ENCODE peak calls at places on chromosomes 13 and 19, in seven cellular contexts. Y is endothelial cell, I is bronchial epithelial cell, K is ascending aorta, A is LNCaP clone FGC, J is choroid plexus epithelial cell, H is neural crest cell. M is an unnamed sample.

GRCh38 chr19:42199440-42200115 is 17.9 kb downstream of the DEDD2 start:
- DNase-seq in Y (no peak), I (peak), K (no peak), A (no peak), J (no peak), H (no peak), M (peak)

GRCh38 chr13:50672025-50672424 is 171.5 kb downstream of the DLEU7 start:
- DNase-seq in Y (no peak), I (peak), K (no peak), A (no peak), J (no peak), H (no peak), M (peak)

GRCh38 chr13:40187324-40187795 is 479.1 kb downstream of the FOXO1 start:
- DNase-seq in Y (no peak), I (no peak), K (no peak), A (no peak), J (no peak), H (no peak), M (no peak)

GRCh38 chr19:18502633-18503294 is 19.1 kb downstream of the ELL start:
- DNase-seq in Y (no peak), I (no peak), K (no peak), A (no peak), J (no peak), H (no peak), M (no peak)

GRCh38 chr13:20544186-20544914 is 18.7 kb upstream of the CRYL1 start:
- DNase-seq in Y (no peak), I (no peak), K (no peak), A (no peak), J (no peak), H (no peak), M (no peak)

GRCh38 chr19:13689050-13689449 is 75.3 kb upstream of the MRI1 start:
- DNase-seq in Y (peak), I (no peak), K (no peak), A (no peak), J (peak), H (peak), M (peak)

GRCh38 chr13:113220141-113220598 is 10.8 kb downstream of the CUL4A start:
- DNase-seq in Y (no peak), I (no peak), K (peak), A (no peak), J (peak), H (no peak), M (no peak)

GRCh38 chr13:43782686-43783085 is 4.1 kb downstream of the ENOX1 start:
- DNase-seq in Y (no peak), I (peak), K (no peak), A (no peak), J (no peak), H (no peak), M (peak)

GRCh38 chr19:19900124-19900523 is 622 bp upstream of the ZNF93 start:
- DNase-seq in Y (peak), I (peak), K (no peak), A (no peak), J (peak), H (no peak), M (no peak)

GRCh38 chr19:51508059-51508733 is 6.6 kb upstream of the SIGLEC12 start:
- DNase-seq in Y (no peak), I (no peak), K (no peak), A (no peak), J (no peak), H (no peak), M (no peak)

GRCh38 chr19:19026299-19026971 is 6.9 kb downstream of the SUGP2 start:
- DNase-seq in Y (no peak), I (peak), K (no peak), A (peak), J (peak), H (no peak), M (no peak)

GRCh38 chr19:39145180-39145953 is 19.8 kb downstream of the PAK4 start:
- DNase-seq in Y (no peak), I (no peak), K (no peak), A (no peak), J (no peak), H (no peak), M (no peak)

GRCh38 chr13:32165791-32166190 is 134.2 kb downstream of the FRY start:
- DNase-seq in Y (no peak), I (peak), K (peak), A (no peak), J (no peak), H (no peak), M (peak)

GRCh38 chr13:49246850-49247721 is 639 bp upstream of the CDADC1 start:
- DNase-seq in Y (no peak), I (no peak), K (no peak), A (no peak), J (peak), H (no peak), M (no peak)

GRCh38 chr19:37977992-37978391 is 71.0 kb downstream of the SIPA1L3 start:
- DNase-seq in Y (peak), I (no peak), K (no peak), A (no peak), J (peak), H (peak), M (no peak)

GRCh38 chr19:13507053-13507611 is 853 bp upstream of the CACNA1A start:
- DNase-seq in Y (no peak), I (no peak), K (no peak), A (no peak), J (no peak), H (no peak), M (no peak)

GRCh38 chr13:50129923-50130685 is 114.9 kb downstream of the KCNRG start:
- DNase-seq in Y (peak), I (no peak), K (peak), A (no peak), J (peak), H (peak), M (peak)

GRCh38 chr13:30968734-30969335 is 36.4 kb downstream of the TEX26 start:
- DNase-seq in Y (no peak), I (peak), K (no peak), A (no peak), J (peak), H (no peak), M (no peak)

GRCh38 chr13:104024416-104025170 is 958.4 kb upstream of the SLC10A2 start:
- DNase-seq in Y (no peak), I (peak), K (no peak), A (peak), J (peak), H (no peak), M (peak)

GRCh38 chr19:42255766-42256750 is 1.1 kb upstream of the ERF start:
- DNase-seq in Y (peak), I (no peak), K (peak), A (no peak), J (peak), H (peak), M (peak)

GRCh38 chr13:109708014-109708617 is 78.3 kb downstream of the IRS2 start:
- DNase-seq in Y (no peak), I (no peak), K (no peak), A (no peak), J (no peak), H (no peak), M (no peak)

GRCh38 chr19:28737021-28737525 is 475.9 kb downstream of the UQCRFS1 start:
- DNase-seq in Y (no peak), I (peak), K (no peak), A (peak), J (peak), H (no peak), M (no peak)

GRCh38 chr13:111139874-111140561 is 24.9 kb downstream of the ARHGEF7 start:
- DNase-seq in Y (no peak), I (no peak), K (no peak), A (no peak), J (no peak), H (no peak), M (no peak)

GRCh38 chr19:36110487-36111199 is at the start of gene OVOL3:
- DNase-seq in Y (no peak), I (no peak), K (no peak), A (no peak), J (no peak), H (no peak), M (no peak)

GRCh38 chr19:4675346-4675745 is 5.2 kb upstream of the MYDGF start:
- DNase-seq in Y (no peak), I (no peak), K (no peak), A (no peak), J (no peak), H (no peak), M (no peak)

GRCh38 chr13:25111557-25111956 is 15.6 kb downstream of the PABPC3 start:
- DNase-seq in Y (no peak), I (peak), K (no peak), A (no peak), J (peak), H (no peak), M (peak)

GRCh38 chr19:52896431-52897148 is 845 bp downstream of the ZNF320 start:
- DNase-seq in Y (peak), I (peak), K (no peak), A (peak), J (peak), H (peak), M (peak)

GRCh38 chr19:43634516-43634876 is 5.2 kb downstream of the CADM4 start:
- DNase-seq in Y (no peak), I (no peak), K (no peak), A (no peak), J (no peak), H (no peak), M (no peak)

GRCh38 chr13:101654916-101655315 is 202.4 kb downstream of the ITGBL1 start:
- DNase-seq in Y (no peak), I (no peak), K (no peak), A (no peak), J (peak), H (no peak), M (peak)

GRCh38 chr19:16188521-16188920 is 3.3 kb downstream of the FAM32A start:
- DNase-seq in Y (no peak), I (no peak), K (no peak), A (no peak), J (no peak), H (no peak), M (no peak)

GRCh38 chr19:46478356-46478986 is 7.1 kb upstream of the PNMA8A start:
- DNase-seq in Y (no peak), I (no peak), K (peak), A (no peak), J (peak), H (no peak), M (no peak)

GRCh38 chr13:113489171-113489548 is 1.4 kb downstream of the DCUN1D2 start:
- DNase-seq in Y (no peak), I (no peak), K (no peak), A (no peak), J (peak), H (no peak), M (peak)

GRCh38 chr19:5046339-5047039 is 77.6 kb downstream of the KDM4B start:
- DNase-seq in Y (no peak), I (peak), K (no peak), A (peak), J (peak), H (no peak), M (peak)

GRCh38 chr19:6226444-6227155 is 53.2 kb downstream of the MLLT1 start:
- DNase-seq in Y (no peak), I (no peak), K (no peak), A (no peak), J (no peak), H (no peak), M (no peak)

GRCh38 chr13:67283602-67284001 is 53.5 kb upstream of the PCDH9 start:
- DNase-seq in Y (no peak), I (peak), K (no peak), A (no peak), J (peak), H (no peak), M (peak)

GRCh38 chr19:7326105-7326877 is 22.4 kb upstream of the ARHGEF18 start:
- DNase-seq in Y (no peak), I (peak), K (no peak), A (peak), J (peak), H (no peak), M (peak)

GRCh38 chr19:39126593-39127187 is 1.1 kb downstream of the PAK4 start:
- DNase-seq in Y (no peak), I (peak), K (no peak), A (peak), J (peak), H (no peak), M (peak)

GRCh38 chr19:13058951-13059660 is 43.6 kb downstream of the LYL1 start:
- DNase-seq in Y (no peak), I (no peak), K (no peak), A (no peak), J (no peak), H (no peak), M (no peak)

GRCh38 chr13:27918918-27919255 is 913 bp upstream of the PDX1 start:
- DNase-seq in Y (no peak), I (no peak), K (no peak), A (no peak), J (no peak), H (no peak), M (no peak)

GRCh38 chr19:10655457-10656312 is 1.5 kb downstream of the ILF3 start:
- DNase-seq in Y (peak), I (peak), K (no peak), A (no peak), J (peak), H (no peak), M (peak)
- TF ChIP-seq CTCF in Y (no peak), I (peak), K (no peak), A (peak), J (peak), H (no peak), M (no peak)

DNA sequence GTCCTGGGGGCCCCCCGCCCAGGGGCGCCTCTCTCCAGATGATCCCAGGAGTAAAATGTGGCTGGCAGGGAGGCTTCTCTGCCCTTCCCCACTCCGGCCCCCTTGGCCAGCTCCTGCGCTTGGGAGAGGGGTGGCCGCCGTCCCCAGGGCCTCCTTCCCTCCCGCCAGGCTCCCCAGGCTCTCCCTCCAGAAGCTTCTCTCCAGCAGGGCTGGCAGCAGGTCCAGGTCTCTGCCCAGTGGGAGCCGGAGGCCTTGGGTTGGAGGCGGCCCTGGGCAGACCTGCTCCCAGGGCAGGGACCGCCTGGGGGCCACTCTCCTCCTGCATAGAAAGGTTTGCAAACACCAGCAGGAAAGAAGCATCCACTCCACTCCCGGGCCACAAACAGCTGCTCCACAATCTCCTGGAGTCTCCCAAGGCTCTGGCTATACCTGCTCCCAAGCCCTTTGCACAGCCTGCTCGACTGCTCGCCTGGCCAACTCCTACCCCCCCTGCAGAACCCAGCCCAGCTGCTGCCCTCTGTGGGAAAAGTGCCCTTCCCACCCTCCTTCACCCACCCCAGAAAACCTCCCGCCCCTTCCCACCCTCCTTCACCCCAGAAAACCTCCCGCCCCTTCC is 26.0 kb downstream of the SBNO2 start:
- DNase-seq in Y (no peak), I (no peak), K (no peak), A (no peak), J (no peak), H (no peak), M (no peak)
- TF ChIP-seq CTCF in Y (no peak), I (no peak), K (no peak), A (no peak), J (no peak), H (no peak), M (no peak)

GRCh38 chr19:33241091-33241529 is 15.5 kb upstream of the SLC7A10 start:
- DNase-seq in Y (no peak), I (peak), K (no peak), A (no peak), J (no peak), H (no peak), M (peak)

GRCh38 chr19:33242129-33242528 is 16.5 kb upstream of the SLC7A10 start:
- DNase-seq in Y (no peak), I (no peak), K (no peak), A (no peak), J (no peak), H (no peak), M (no peak)

GRCh38 chr19:33240181-33240771 is 14.6 kb upstream of the SLC7A10 start:
- DNase-seq in Y (no peak), I (no peak), K (no peak), A (no peak), J (no peak), H (no peak), M (no peak)

GRCh38 chr19:33242911-33243310 is 17.3 kb upstream of the SLC7A10 start:
- DNase-seq in Y (no peak), I (no peak), K (no peak), A (no peak), J (no peak), H (no peak), M (no peak)

GRCh38 chr19:33241530-33242101 is 16.0 kb upstream of the SLC7A10 start:
- DNase-seq in Y (no peak), I (peak), K (no peak), A (no peak), J (peak), H (no peak), M (peak)
- TF ChIP-seq CTCF in Y (peak), I (peak), K (peak), A (peak), J (peak), H (peak), M (peak)

GRCh38 chr13:26253787-26254582 is at the start of gene CDK8:
- DNase-seq in Y (peak), I (peak), K (peak), A (peak), J (peak), H (peak), M (peak)
- TF ChIP-seq CTCF in Y (no peak), I (no peak), K (no peak), A (no peak), J (no peak), H (no peak), M (no peak)

GRCh38 chr19:3576696-3577443 is 4.1 kb downstream of the HMG20B start:
- DNase-seq in Y (peak), I (no peak), K (no peak), A (no peak), J (peak), H (peak), M (no peak)

GRCh38 chr19:3575949-3576673 is 3.4 kb downstream of the HMG20B start:
- DNase-seq in Y (no peak), I (no peak), K (no peak), A (no peak), J (no peak), H (no peak), M (no peak)

GRCh38 chr19:3580156-3580955 is 4.9 kb upstream of the GIPC3 start:
- DNase-seq in Y (no peak), I (no peak), K (no peak), A (no peak), J (peak), H (no peak), M (peak)

GRCh38 chr19:3578390-3578789 is 5.6 kb downstream of the HMG20B start:
- DNase-seq in Y (no peak), I (no peak), K (no peak), A (no peak), J (no peak), H (no peak), M (no peak)

GRCh38 chr19:3577741-3578344 is 5.1 kb downstream of the HMG20B start:
- DNase-seq in Y (no peak), I (no peak), K (no peak), A (no peak), J (no peak), H (no peak), M (no peak)
- TF ChIP-seq CTCF in Y (no peak), I (no peak), K (no peak), A (no peak), J (no peak), H (no peak), M (no peak)